ENCODE peak calls at places on chromosome 21, in five cellular contexts. J is EL; E is HCEC 1CT; V is stimulated activated CD8-positive, alpha-beta memory T cell treated with anti-CD3 and anti-CD28 coated beads, Interleukin-15, amount 100 ng/mL, for 1 hour; F is Right ventricle myocardium inferior. C is an unnamed sample.

GRCh38 chr21:33198346-33199135 is 31.2 kb upstream of the IFNAR2 start:
- DNase-seq in J (no peak), E (no peak), V (no peak), F (no peak), C (no peak)

GRCh38 chr21:33268736-33269441 is 2.7 kb downstream of the IL10RB start:
- DNase-seq in J (no peak), E (no peak), V (no peak), F (no peak), C (peak)

GRCh38 chr21:46120301-46121285 is 22.7 kb downstream of the COL6A2 start:
- DNase-seq in J (no peak), E (no peak), V (no peak), F (no peak), C (no peak)

GRCh38 chr21:29656504-29657227 is 283.1 kb downstream of the GRIK1 start:
- DNase-seq in J (peak), E (peak), V (no peak), F (no peak), C (peak)

GRCh38 chr21:44407493-44407892 is 47.8 kb upstream of the LRRC3 start:
- DNase-seq in J (no peak), E (no peak), V (no peak), F (no peak), C (no peak)

GRCh38 chr21:40696246-40696645 is 150.7 kb downstream of the DSCAM start:
- DNase-seq in J (no peak), E (no peak), V (no peak), F (no peak), C (no peak)

GRCh38 chr21:28447453-28447852 is 545.2 kb downstream of the LTN1 start:
- DNase-seq in J (peak), E (no peak), V (no peak), F (no peak), C (no peak)

GRCh38 chr21:16187603-16188002 is 457.8 kb downstream of the USP25 start:
- DNase-seq in J (no peak), E (no peak), V (no peak), F (no peak), C (no peak)

GRCh38 chr21:42705346-42705745 is 51.9 kb downstream of the PDE9A start:
- DNase-seq in J (no peak), E (no peak), V (no peak), F (no peak), C (no peak)

GRCh38 chr21:24456358-24456757 is 1150.9 kb downstream of the MRPL39 start:
- DNase-seq in J (no peak), E (no peak), V (no peak), F (no peak), C (peak)

GRCh38 chr21:14991957-14992356 is 72.8 kb downstream of the NRIP1 start:
- DNase-seq in J (no peak), E (no peak), V (no peak), F (no peak), C (peak)

GRCh38 chr21:34284613-34285160 is 79.1 kb upstream of the KCNE2 start:
- DNase-seq in J (peak), E (no peak), V (no peak), F (no peak), C (no peak)

GRCh38 chr21:45136927-45137611 is 62.7 kb downstream of the ADARB1 start:
- DNase-seq in J (peak), E (peak), V (peak), F (peak), C (peak)

GRCh38 chr21:14880922-14881321 is 183.9 kb downstream of the NRIP1 start:
- DNase-seq in J (peak), E (peak), V (no peak), F (no peak), C (peak)

GRCh38 chr21:26842976-26843911 is 2.0 kb downstream of the ADAMTS1 start:
- DNase-seq in J (peak), E (peak), V (no peak), F (peak), C (peak)

GRCh38 chr21:41868062-41868710 is 11.0 kb downstream of the PRDM15 start:
- DNase-seq in J (peak), E (no peak), V (no peak), F (no peak), C (no peak)

GRCh38 chr21:46189213-46189958 is 5.1 kb upstream of the SPATC1L start:
- DNase-seq in J (peak), E (peak), V (no peak), F (no peak), C (no peak)

GRCh38 chr21:28632718-28633408 is 359.8 kb downstream of the LTN1 start:
- DNase-seq in J (peak), E (peak), V (no peak), F (no peak), C (peak)

GRCh38 chr21:25910809-25911208 is 176.0 kb downstream of the GABPA start:
- DNase-seq in J (no peak), E (no peak), V (no peak), F (no peak), C (no peak)

GRCh38 chr21:28489197-28489596 is 503.5 kb downstream of the LTN1 start:
- DNase-seq in J (no peak), E (no peak), V (no peak), F (no peak), C (no peak)

GRCh38 chr21:42837421-42838211 is 41.7 kb downstream of the WDR4 start:
- DNase-seq in J (no peak), E (no peak), V (no peak), F (no peak), C (no peak)

GRCh38 chr21:14560555-14560954 is 14.4 kb upstream of the SAMSN1 start:
- DNase-seq in J (no peak), E (no peak), V (no peak), F (no peak), C (no peak)

GRCh38 chr21:43341349-43342163 is 85.4 kb downstream of the SIK1 start:
- DNase-seq in J (peak), E (no peak), V (no peak), F (no peak), C (peak)